ENCODE peak calls at places on chromosomes 12 and 14, in four cellular contexts. L, T, G and D are unnamed samples.

GRCh38 chr14:100754020-100754419 is 27.3 kb downstream of the DLK1 start:
- DNase-seq in L (no peak), T (no peak), G (no peak), D (no peak)

GRCh38 chr12:76698966-76699365 is 64.9 kb upstream of the ZDHHC17 start:
- DNase-seq in L (no peak), T (no peak), G (no peak), D (no peak)

GRCh38 chr12:51823875-51824565 is 24.5 kb downstream of the FIGNL2 start:
- DNase-seq in L (no peak), T (peak; percentile 72), G (peak; percentile 81), D (peak; percentile 58)

GRCh38 chr12:55658212-55658611 is 21.5 kb downstream of the OR10P1 start:
- DNase-seq in L (no peak), T (no peak), G (no peak), D (no peak)

GRCh38 chr12:14989790-14990189 is 16.9 kb downstream of the PDE6H start:
- DNase-seq in L (no peak), T (no peak), G (no peak), D (no peak)

GRCh38 chr12:96425321-96425720 is 25.1 kb upstream of the CDK17 start:
- DNase-seq in L (no peak), T (peak; percentile 86), G (peak; percentile 85), D (peak; percentile 98)

GRCh38 chr14:54503476-54503875 is 6.2 kb upstream of the CGRRF1 start:
- DNase-seq in L (no peak), T (peak; percentile 31), G (peak; percentile 69), D (peak; percentile 42)

GRCh38 chr12:2523881-2524561 is 270.7 kb upstream of the FKBP4 start:
- DNase-seq in L (no peak), T (no peak), G (no peak), D (no peak)

GRCh38 chr12:88237954-88238353 is 95.8 kb downstream of the TMTC3 start:
- DNase-seq in L (no peak), T (no peak), G (peak; percentile 49), D (peak; percentile 37)

GRCh38 chr14:68944162-68944561 is 34.9 kb downstream of the ACTN1 start:
- DNase-seq in L (no peak), T (no peak), G (no peak), D (no peak)